ENCODE peak calls at places on chromosomes 4 and X, in seven cellular contexts. P is lung, X is fibroblast of pulmonary artery, Y is cardiac fibroblast, Z is astrocyte of the spinal cord, Q is HFF-Myc, T is left ventricle myocardium inferior. N is an unnamed sample.
A peak's percentile ranks its signal among the peaks of the same experiment; 100 is the strongest.

GRCh38 chr4:152606800-152607577 is 71.1 kb upstream of the FBXW7 start:
- DNase-seq in P (no peak), X (no peak), Y (no peak), Z (no peak), Q (no peak), T (no peak), N (peak; percentile 40)

GRCh38 chrX:149392896-149393295 is 112.2 kb downstream of the IDS start:
- DNase-seq in P (no peak), X (no peak), Y (no peak), Z (no peak), Q (no peak), T (no peak), N (peak; percentile 4)

GRCh38 chr4:168867128-168867527 is 142.9 kb downstream of the CBR4 start:
- DNase-seq in P (no peak), X (no peak), Y (no peak), Z (no peak), Q (no peak), T (no peak), N (peak; percentile 36)

GRCh38 chr4:156505341-156505955 is 466.2 kb downstream of the PDGFC start:
- DNase-seq in P (no peak), X (no peak), Y (no peak), Z (no peak), Q (no peak), T (no peak), N (no peak)

GRCh38 chr4:56668267-56668666 is 12.8 kb downstream of the HOPX start:
- DNase-seq in P (no peak), X (no peak), Y (no peak), Z (no peak), Q (no peak), T (no peak), N (peak; percentile 54)

GRCh38 chr4:52135166-52135565 is 84.1 kb downstream of the SPATA18 start:
- DNase-seq in P (no peak), X (no peak), Y (no peak), Z (no peak), Q (no peak), T (no peak), N (no peak)

GRCh38 chr4:6109842-6110560 is 90.3 kb downstream of the JAKMIP1 start:
- DNase-seq in P (no peak), X (no peak), Y (no peak), Z (no peak), Q (no peak), T (no peak), N (peak; percentile 14)

GRCh38 chr4:6332042-6332668 is 62.5 kb downstream of the WFS1 start:
- DNase-seq in P (no peak), X (peak; percentile 37), Y (peak; percentile 33), Z (no peak), Q (no peak), T (no peak), N (no peak)

GRCh38 chr4:56731857-56732256 is 50.8 kb upstream of the HOPX start:
- DNase-seq in P (peak; percentile 46), X (no peak), Y (no peak), Z (no peak), Q (no peak), T (peak; percentile 38), N (no peak)

GRCh38 chr4:81084029-81084428 is 53.5 kb downstream of the BMP3 start:
- DNase-seq in P (no peak), X (peak; percentile 63), Y (peak; percentile 48), Z (peak; percentile 33), Q (peak; percentile 6), T (no peak), N (peak; percentile 87)

GRCh38 chr4:52019941-52020657 is at the start of gene LRRC66:
- DNase-seq in P (no peak), X (peak; percentile 26), Y (peak; percentile 24), Z (no peak), Q (no peak), T (no peak), N (peak; percentile 36)

GRCh38 chr4:168811207-168811606 is 198.8 kb downstream of the CBR4 start:
- DNase-seq in P (no peak), X (no peak), Y (no peak), Z (no peak), Q (no peak), T (no peak), N (peak; percentile 78)

GRCh38 chr4:116618638-116619037 is 466.7 kb downstream of the TRAM1L1 start:
- DNase-seq in P (no peak), X (no peak), Y (no peak), Z (no peak), Q (no peak), T (no peak), N (no peak)

GRCh38 chr4:568962-569361 is 7.1 kb downstream of the TMEM271 start:
- DNase-seq in P (no peak), X (no peak), Y (no peak), Z (no peak), Q (no peak), T (no peak), N (no peak)

GRCh38 chr4:78704981-78705757 is 71.0 kb upstream of the BMP2K start:
- DNase-seq in P (no peak), X (no peak), Y (peak; percentile 69), Z (peak; percentile 70), Q (peak; percentile 19), T (no peak), N (peak; percentile 94)

GRCh38 chr4:155403886-155404285 is 27.1 kb upstream of the MAP9 start:
- DNase-seq in P (no peak), X (peak; percentile 58), Y (peak; percentile 63), Z (peak; percentile 59), Q (peak; percentile 12), T (no peak), N (peak; percentile 70)

GRCh38 chrX:76279007-76279406 is 106.1 kb downstream of the PBDC1 start:
- DNase-seq in P (peak; percentile 38), X (peak; percentile 64), Y (peak; percentile 59), Z (peak; percentile 36), Q (peak; percentile 2), T (peak; percentile 13), N (peak; percentile 51)

GRCh38 chr4:159757471-159757870 is 654.6 kb downstream of the RAPGEF2 start:
- DNase-seq in P (no peak), X (no peak), Y (no peak), Z (no peak), Q (no peak), T (no peak), N (no peak)

GRCh38 chr4:111636961-111637556 is 508.2 kb upstream of the FAM241A start:
- DNase-seq in P (no peak), X (no peak), Y (no peak), Z (no peak), Q (no peak), T (no peak), N (peak; percentile 84)

GRCh38 chr4:16294455-16294854 is 68.2 kb upstream of the TAPT1 start:
- DNase-seq in P (no peak), X (no peak), Y (no peak), Z (no peak), Q (no peak), T (no peak), N (peak; percentile 32)

GRCh38 chr4:117987464-117987863 is 46.8 kb upstream of the NDST3 start:
- DNase-seq in P (no peak), X (no peak), Y (no peak), Z (no peak), Q (no peak), T (no peak), N (no peak)

GRCh38 chrX:63784346-63784901 is 590 bp downstream of the ARHGEF9 start:
- DNase-seq in P (no peak), X (no peak), Y (no peak), Z (no peak), Q (no peak), T (peak; percentile 13), N (no peak)

GRCh38 chrX:25853002-25853479 is 285.1 kb upstream of the MAGEB18 start:
- DNase-seq in P (no peak), X (no peak), Y (no peak), Z (no peak), Q (no peak), T (no peak), N (no peak)

GRCh38 chrX:25860322-25860721 is 277.8 kb upstream of the MAGEB18 start:
- DNase-seq in P (no peak), X (no peak), Y (no peak), Z (no peak), Q (no peak), T (no peak), N (no peak)

GRCh38 chrX:25858273-25858880 is 279.8 kb upstream of the MAGEB18 start:
- DNase-seq in P (no peak), X (peak; percentile 46), Y (peak; percentile 59), Z (peak; percentile 17), Q (no peak), T (no peak), N (peak; percentile 7)
- TF ChIP-seq CTCF in P (no peak), X (peak; percentile 22), Y (peak; percentile 20), Z (no peak), Q (no peak), T (no peak), N (peak; percentile 19)

GRCh38 chr4:109435635-109436034 is 2.0 kb downstream of the SEC24B start:
- DNase-seq in P (no peak), X (no peak), Y (no peak), Z (no peak), Q (no peak), T (no peak), N (no peak)
- H3K4me3 ChIP-seq in P (no peak overlapping the region), X (peak overlapping the region; percentile 70), Y (no peak overlapping the region), Z (no peak overlapping the region), Q (peak overlapping the region; percentile 62), T (peak overlapping the region; percentile 90), N (peak overlapping the region; percentile 82)

DNA sequence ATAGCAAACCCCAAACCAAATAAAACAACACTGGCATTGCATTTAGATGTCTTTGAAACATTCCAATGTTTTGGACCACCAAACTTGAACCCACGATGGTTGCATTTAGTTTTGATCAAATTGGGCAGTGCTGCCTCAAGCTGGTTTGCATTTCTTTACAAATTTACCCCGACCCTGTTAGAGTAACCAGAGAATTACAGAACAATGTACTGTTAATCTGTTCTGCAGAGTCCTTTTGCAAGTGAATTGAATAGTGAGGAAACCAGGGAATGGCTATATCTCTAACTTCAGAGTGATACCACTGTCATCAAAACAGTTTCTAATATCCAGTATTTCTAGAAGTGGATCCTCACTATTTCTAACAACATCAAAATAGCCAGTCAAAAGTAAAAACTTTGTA is 49.5 kb upstream of the GYPA start:
- DNase-seq in P (no peak), X (no peak), Y (no peak), Z (no peak), Q (no peak), T (no peak), N (no peak)
- TF ChIP-seq CTCF in P (no peak), X (no peak), Y (no peak), Z (no peak), Q (no peak), T (no peak), N (no peak)

DNA sequence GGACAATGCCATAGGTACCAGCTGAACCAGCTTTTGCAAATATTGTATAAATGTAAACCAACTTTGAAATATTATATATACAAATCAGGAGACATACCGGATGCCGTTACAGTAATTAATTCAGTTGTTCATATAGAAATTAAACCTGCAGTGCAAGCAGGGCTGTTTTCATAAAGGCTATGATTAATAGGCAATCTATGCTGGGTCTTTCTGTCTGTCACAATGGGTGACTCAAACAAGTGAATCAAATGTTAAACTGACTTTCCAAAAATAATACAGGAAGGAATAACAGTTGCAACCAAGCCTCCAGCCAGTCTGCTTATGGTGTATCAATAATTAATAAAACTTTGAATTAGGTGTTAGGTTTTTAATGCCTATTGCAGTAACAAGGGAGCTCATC is 43.9 kb downstream of the GABRB1 start:
- DNase-seq in P (no peak), X (peak; percentile 22), Y (no peak), Z (peak; percentile 30), Q (no peak), T (no peak), N (peak; percentile 73)
- H3K4me3 ChIP-seq in P (no peak overlapping the region), X (no peak overlapping the region), Y (no peak overlapping the region), Z (no peak overlapping the region), Q (no peak overlapping the region), T (no peak overlapping the region), N (no peak overlapping the region)

GRCh38 chr4:38144029-38144428 is 183.8 kb downstream of the PTTG2 start:
- DNase-seq in P (no peak), X (peak; percentile 41), Y (peak; percentile 32), Z (no peak), Q (no peak), T (no peak), N (no peak)
- TF ChIP-seq CTCF in P (no peak), X (no peak), Y (no peak), Z (no peak), Q (no peak), T (no peak), N (no peak)